ENCODE peak calls at places on chromosome 17, in four cellular contexts. B is HL-60, Z is cardiac fibroblast, R is lower leg skin. M is an unnamed sample.

GRCh38 chr17:4881761-4882555 is 17.4 kb upstream of the C17orf107 start:
- DNase-seq in B (no peak), Z (peak; percentile 46), R (no peak), M (no peak)

GRCh38 chr17:72922223-72922622 is 170.3 kb downstream of the SLC39A11 start:
- DNase-seq in B (no peak), Z (no peak), R (no peak), M (no peak)

GRCh38 chr17:1058423-1059130 is 61.6 kb downstream of the TIMM22 start:
- DNase-seq in B (no peak), Z (peak; percentile 66), R (no peak), M (no peak)

GRCh38 chr17:40699359-40699758 is 4.2 kb downstream of the KRT24 start:
- DNase-seq in B (no peak), Z (no peak), R (no peak), M (no peak)

GRCh38 chr17:14940112-14940945 is 324.8 kb downstream of the PMP22 start:
- DNase-seq in B (no peak), Z (peak; percentile 15), R (no peak), M (no peak)

GRCh38 chr17:1746975-1747543 is 4.4 kb downstream of the SERPINF2 start:
- DNase-seq in B (no peak), Z (no peak), R (peak; percentile 94), M (peak; percentile 81)

GRCh38 chr17:78844301-78845005 is 3.8 kb upstream of the USP36 start:
- DNase-seq in B (no peak), Z (peak; percentile 60), R (no peak), M (no peak)

GRCh38 chr17:60640503-60640902 is 37.1 kb upstream of the BCAS3 start:
- DNase-seq in B (no peak), Z (peak; percentile 35), R (no peak), M (no peak)

GRCh38 chr17:2933606-2934005 is 129.8 kb downstream of the OR1D5 start:
- DNase-seq in B (no peak), Z (no peak), R (no peak), M (no peak)

GRCh38 chr17:2931901-2932300 is 131.5 kb downstream of the OR1D5 start:
- DNase-seq in B (no peak), Z (no peak), R (no peak), M (no peak)

GRCh38 chr17:2929881-2930533 is 133.4 kb downstream of the OR1D5 start:
- DNase-seq in B (peak; percentile 10), Z (peak; percentile 44), R (no peak), M (no peak)

GRCh38 chr17:2932946-2933345 is 130.5 kb downstream of the OR1D5 start:
- DNase-seq in B (no peak), Z (no peak), R (no peak), M (no peak)

DNA sequence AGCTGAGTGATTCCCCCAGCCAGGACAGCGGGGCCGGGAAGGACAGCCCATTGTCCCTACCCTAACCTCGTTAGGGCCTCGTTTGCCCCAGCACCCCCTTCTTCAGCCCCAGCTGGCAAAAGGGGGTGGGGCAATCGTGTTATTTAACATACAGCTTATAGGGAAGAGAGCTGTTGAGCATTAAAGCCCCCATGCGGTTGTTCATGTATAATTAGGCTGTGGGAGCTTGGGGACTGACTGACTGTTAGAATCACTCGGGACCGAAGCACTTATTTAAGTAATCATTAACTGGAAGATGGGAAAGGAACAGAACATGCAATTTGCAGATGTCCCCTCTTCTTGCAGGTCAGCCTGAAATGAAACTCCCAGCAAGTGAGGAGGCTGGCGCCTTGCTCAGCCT is 132.0 kb downstream of the OR1D5 start:
- DNase-seq in B (no peak), Z (no peak), R (no peak), M (no peak)
- TF ChIP-seq CTCF in B (no peak), Z (no peak), R (no peak), M (no peak)

GRCh38 chr17:81189670-81190530 is 23.9 kb upstream of the AATK start:
- DNase-seq in B (no peak), Z (no peak), R (no peak), M (no peak)
- TF ChIP-seq CTCF in B (no peak), Z (no peak), R (no peak), M (peak; percentile 13)

DNA sequence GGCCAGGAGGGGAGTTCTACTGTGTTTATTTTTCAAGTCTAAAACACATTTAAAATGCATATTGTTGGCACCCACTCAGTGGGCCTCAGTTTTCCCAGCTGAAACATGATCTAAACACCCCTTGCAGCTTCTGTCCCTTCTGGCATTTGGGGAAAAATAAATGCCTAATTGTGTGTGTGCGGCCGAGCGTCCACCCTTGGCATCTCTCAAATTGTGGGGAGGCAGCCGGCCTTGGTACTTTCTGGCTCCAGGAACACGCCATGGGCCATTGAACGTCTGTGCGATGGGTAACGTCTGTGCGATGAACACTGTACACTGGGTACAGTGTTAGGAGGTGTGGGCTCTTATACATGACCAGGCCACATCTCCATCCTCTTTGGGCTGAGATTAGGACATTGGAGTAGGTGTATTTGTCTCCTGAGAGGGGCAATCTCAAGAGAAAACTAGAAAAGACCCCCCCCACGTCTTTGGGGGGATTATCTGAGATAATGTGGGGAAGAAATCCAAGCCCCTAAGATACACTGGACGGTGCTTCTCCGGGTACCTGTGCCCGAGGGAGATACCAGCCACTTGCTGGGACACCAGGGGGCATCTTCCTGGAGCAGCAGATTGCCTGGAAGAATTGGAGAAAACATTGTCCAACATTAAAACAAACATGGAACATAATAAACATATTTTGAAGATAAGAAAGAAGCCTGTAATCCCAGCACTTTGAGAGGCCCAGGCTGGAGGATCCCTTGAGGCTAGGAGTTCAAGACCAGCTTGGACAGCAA is 54.9 kb downstream of the RAB11FIP4 start:
- DNase-seq in B (no peak), Z (no peak), R (no peak), M (no peak)
- TF ChIP-seq CTCF in B (no peak), Z (peak; percentile 11), R (no peak), M (peak; percentile 12)

DNA sequence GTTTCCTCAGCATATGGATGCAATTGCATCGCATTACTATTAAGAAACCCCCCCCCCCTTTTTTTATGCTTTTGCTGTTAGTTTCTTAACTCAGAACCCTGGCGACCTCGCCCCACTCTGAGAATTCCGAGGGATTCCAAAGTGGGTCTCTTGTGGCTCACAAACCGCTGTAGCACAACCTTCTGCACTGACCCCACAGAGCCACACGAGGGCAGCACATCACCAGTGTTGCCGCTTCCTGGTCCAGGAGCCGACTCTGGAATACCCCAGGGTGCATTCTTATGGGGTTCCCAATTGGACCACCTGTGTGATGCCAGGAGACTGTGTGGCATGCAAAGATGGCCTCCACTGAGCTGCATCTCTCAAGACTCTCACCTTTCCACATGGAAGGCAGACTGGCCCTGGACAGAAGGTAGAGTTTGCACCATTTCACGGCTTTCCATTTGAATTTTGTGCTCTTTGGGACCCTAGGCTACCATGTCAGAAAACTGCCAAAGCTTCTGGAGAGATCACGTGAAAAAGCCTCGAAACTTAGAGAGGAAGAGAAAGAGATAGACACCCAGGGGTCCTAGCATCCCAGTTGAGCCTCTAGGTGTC is 432.7 kb upstream of the ASIC2 start:
- DNase-seq in B (peak; percentile 5), Z (peak; percentile 25), R (no peak), M (no peak)
- TF ChIP-seq CTCF in B (peak; percentile 73), Z (peak; percentile 65), R (no peak), M (peak; percentile 53)